ENCODE peak calls at places on chromosomes 4 and X, in seven cellular contexts. P, U, O, S, K, C and M are unnamed samples.

GRCh38 chr4:3710451-3711182 is 55.6 kb upstream of the ADRA2C start:
- DNase-seq in K (no peak), S (peak), P (peak), O (no peak), U (no peak), C (no peak), M (peak)

GRCh38 chr4:39706334-39706733 is 8.4 kb downstream of the UBE2K start:
- DNase-seq in C (no peak), O (no peak), K (no peak), U (peak), P (no peak), S (no peak), M (no peak)

GRCh38 chr4:115110191-115111166 is 2.9 kb downstream of the NDST4 start:
- DNase-seq in C (no peak), S (no peak), K (no peak), O (no peak), U (peak), P (no peak), M (no peak)

GRCh38 chr4:139642364-139642763 is 23.3 kb upstream of the MGST2 start:
- DNase-seq in U (peak), C (no peak), O (no peak), K (no peak), S (no peak), P (no peak), M (no peak)

GRCh38 chr4:42768125-42768748 is 111.3 kb upstream of the ATP8A1 start:
- DNase-seq in U (no peak), S (no peak), K (peak), O (no peak), C (no peak), P (no peak), M (no peak)

GRCh38 chrX:57771689-57772088 is 91.6 kb upstream of the NLRP2B start:
- DNase-seq in O (no peak), K (no peak), S (no peak), C (no peak), P (no peak), U (peak), M (no peak)

GRCh38 chr4:823761-824460 is 2.0 kb downstream of the CPLX1 start:
- DNase-seq in P (no peak), U (no peak), O (no peak), K (peak), C (no peak), S (peak), M (peak)

GRCh38 chr4:1172228-1172851 is at the start of gene SPON2:
- DNase-seq in C (peak), O (no peak), P (no peak), U (no peak), K (peak), S (peak), M (peak)

GRCh38 chrX:40273356-40274050 is 175.7 kb upstream of the BCOR start:
- DNase-seq in P (no peak), S (no peak), K (no peak), U (no peak), C (no peak), O (no peak), M (no peak)

GRCh38 chr4:172134536-172134935 is 321.3 kb downstream of the GALNTL6 start:
- DNase-seq in P (no peak), K (no peak), S (no peak), C (no peak), O (no peak), U (peak), M (no peak)

GRCh38 chr4:37867102-37867501 is 23.8 kb upstream of the TBC1D1 start:
- DNase-seq in K (no peak), O (no peak), U (no peak), S (no peak), C (no peak), P (no peak), M (no peak)

GRCh38 chrX:106935175-106935574 is 15.0 kb downstream of the CLDN2 start:
- DNase-seq in C (no peak), K (no peak), S (no peak), U (no peak), O (no peak), P (no peak), M (no peak)

GRCh38 chr4:88858752-88859151 is 161.1 kb upstream of the NAP1L5 start:
- DNase-seq in P (no peak), O (no peak), K (no peak), C (no peak), S (no peak), U (no peak), M (no peak)

GRCh38 chr4:33272722-33273121 is 2552.6 kb downstream of the PCDH7 start:
- DNase-seq in O (no peak), C (no peak), P (no peak), U (no peak), S (no peak), K (no peak), M (no peak)

GRCh38 chrX:130082244-130083106 is 27.8 kb downstream of the ELF4 start:
- DNase-seq in S (peak), U (no peak), C (peak), K (no peak), O (peak), P (peak), M (peak)

GRCh38 chrX:118216488-118216887 is 99.9 kb upstream of the KLHL13 start:
- DNase-seq in U (no peak), P (no peak), S (no peak), C (no peak), O (no peak), K (no peak), M (no peak)

GRCh38 chrX:101417981-101418841 is 10.2 kb downstream of the HNRNPH2 start:
- DNase-seq in P (peak), O (no peak), C (peak), U (no peak), K (peak), S (peak), M (peak)

GRCh38 chr4:128979934-128980333 is 113.4 kb downstream of the SCLT1 start:
- DNase-seq in U (peak), S (no peak), P (no peak), O (no peak), C (no peak), K (no peak), M (no peak)

GRCh38 chrX:154602226-154602625 is 16.9 kb downstream of the CTAG1B start:
- DNase-seq in S (no peak), K (no peak), U (no peak), C (peak), P (no peak), O (no peak), M (no peak)

GRCh38 chr4:138392751-138393308 is 150.7 kb upstream of the SLC7A11 start:
- DNase-seq in C (no peak), U (no peak), O (no peak), S (no peak), P (no peak), K (no peak), M (no peak)

GRCh38 chr4:11367371-11367770 is 61.3 kb downstream of the HS3ST1 start:
- DNase-seq in U (no peak), C (peak), P (no peak), O (no peak), K (no peak), S (no peak), M (no peak)

GRCh38 chr4:74805601-74806000 is 11.3 kb upstream of the BTC start:
- DNase-seq in K (peak), C (no peak), U (peak), S (no peak), O (no peak), P (no peak), M (no peak)

GRCh38 chrX:77431227-77431626 is 16.0 kb upstream of the FGF16 start:
- DNase-seq in U (no peak), K (peak), S (no peak), O (no peak), C (no peak), P (no peak), M (peak)

GRCh38 chr4:139030614-139031235 is 15.1 kb downstream of the NOCT start:
- DNase-seq in P (peak), S (no peak), K (peak), O (peak), U (peak), C (peak), M (no peak)

GRCh38 chr4:2965262-2965661 is 1.9 kb downstream of the GRK4 start:
- DNase-seq in P (no peak), O (no peak), C (no peak), S (no peak), U (no peak), K (no peak), M (no peak)

GRCh38 chrX:34654939-34655338 is 2.1 kb downstream of the TMEM47 start:
- DNase-seq in C (no peak), K (peak), O (no peak), P (no peak), U (no peak), S (no peak), M (no peak)

GRCh38 chr4:170675568-170676262 is 586.0 kb upstream of the AADAT start:
- DNase-seq in S (no peak), C (no peak), P (no peak), U (peak), K (no peak), O (no peak), M (no peak)

GRCh38 chrX:119266364-119266995 is 30.4 kb downstream of the PGRMC1 start:
- DNase-seq in O (no peak), S (no peak), U (no peak), C (no peak), P (no peak), K (peak), M (no peak)

GRCh38 chrX:3129256-3129655 is 88.0 kb downstream of the ARSF start:
- DNase-seq in K (no peak), O (no peak), U (peak), C (no peak), S (no peak), P (no peak), M (no peak)

GRCh38 chr4:65669008-65669971 is 999 bp downstream of the EPHA5 start:
- DNase-seq in U (no peak), O (no peak), C (no peak), P (no peak), K (peak), S (peak), M (peak)

GRCh38 chrX:101287402-101287801 is 3.7 kb downstream of the TAF7L start:
- DNase-seq in U (peak), O (no peak), C (no peak), P (no peak), K (peak), S (no peak), M (no peak)

GRCh38 chr4:20839957-20840356 is 139.7 kb downstream of the PACRGL start:
- DNase-seq in O (no peak), C (no peak), P (no peak), S (no peak), U (peak), K (no peak), M (no peak)

GRCh38 chr4:88010921-88011320 is 3.5 kb downstream of the PKD2 start:
- DNase-seq in S (no peak), U (no peak), K (no peak), C (no peak), O (no peak), P (no peak), M (no peak)

GRCh38 chrX:53356186-53356585 is 66.3 kb downstream of the SMC1A start:
- DNase-seq in S (no peak), O (peak), U (peak), K (peak), C (no peak), P (no peak), M (no peak)

GRCh38 chr4:129446074-129446473 is 350.1 kb downstream of the C4orf33 start:
- DNase-seq in C (no peak), S (peak), K (peak), P (no peak), O (no peak), U (no peak), M (no peak)

GRCh38 chr4:66926687-66927086 is 618.6 kb downstream of the CENPC start:
- DNase-seq in O (no peak), S (no peak), U (no peak), K (peak), C (no peak), P (no peak), M (no peak)
- TF ChIP-seq CTCF in O (no peak), S (no peak), U (no peak), K (peak), C (no peak), P (no peak), M (no peak)

DNA sequence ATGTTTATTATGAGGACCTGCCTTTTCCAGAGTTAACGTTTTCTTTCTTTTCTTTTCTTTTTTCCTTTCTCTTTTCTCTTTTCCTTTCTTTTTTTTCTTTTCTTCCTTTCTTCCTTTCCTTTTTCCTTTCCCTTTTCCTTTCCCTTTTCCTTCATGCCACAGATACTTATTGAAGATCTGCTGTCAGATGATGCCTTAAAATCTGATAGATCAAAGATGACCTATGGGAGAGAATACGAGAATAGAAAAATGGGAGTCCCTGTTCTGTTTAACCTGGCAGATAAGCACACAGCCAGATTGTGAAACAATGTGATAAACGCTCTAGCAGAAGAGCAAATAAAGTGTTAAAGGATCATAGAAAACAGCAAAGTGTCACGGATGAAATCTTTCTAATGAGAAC is 38.9 kb downstream of the AFF1 start:
- DNase-seq in O (no peak), C (no peak), U (no peak), P (no peak), K (no peak), S (no peak), M (no peak)
- TF ChIP-seq CTCF in O (no peak), C (no peak), U (no peak), P (no peak), K (no peak), S (no peak), M (no peak)

GRCh38 chr4:82124365-82124764 is 249.4 kb downstream of the HNRNPD start:
- DNase-seq in C (no peak), O (no peak), P (no peak), S (no peak), K (no peak), U (peak), M (no peak)

GRCh38 chr4:82125170-82125862 is 248.5 kb downstream of the HNRNPD start:
- DNase-seq in S (no peak), C (no peak), O (no peak), K (no peak), P (no peak), U (no peak), M (no peak)

GRCh38 chr4:82126641-82127040 is 247.2 kb downstream of the HNRNPD start:
- DNase-seq in K (no peak), C (no peak), S (no peak), P (no peak), O (no peak), U (no peak), M (no peak)

GRCh38 chr4:82125863-82126297 is 247.9 kb downstream of the HNRNPD start:
- DNase-seq in C (no peak), U (no peak), S (no peak), O (no peak), P (no peak), K (no peak), M (no peak)

GRCh38 chr4:82123934-82124333 is 249.9 kb downstream of the HNRNPD start:
- DNase-seq in U (no peak), P (peak), K (peak), S (no peak), O (no peak), C (no peak), M (no peak)
- TF ChIP-seq CTCF in U (no peak), P (no peak), K (peak), S (no peak), O (peak), C (no peak), M (no peak)

DNA sequence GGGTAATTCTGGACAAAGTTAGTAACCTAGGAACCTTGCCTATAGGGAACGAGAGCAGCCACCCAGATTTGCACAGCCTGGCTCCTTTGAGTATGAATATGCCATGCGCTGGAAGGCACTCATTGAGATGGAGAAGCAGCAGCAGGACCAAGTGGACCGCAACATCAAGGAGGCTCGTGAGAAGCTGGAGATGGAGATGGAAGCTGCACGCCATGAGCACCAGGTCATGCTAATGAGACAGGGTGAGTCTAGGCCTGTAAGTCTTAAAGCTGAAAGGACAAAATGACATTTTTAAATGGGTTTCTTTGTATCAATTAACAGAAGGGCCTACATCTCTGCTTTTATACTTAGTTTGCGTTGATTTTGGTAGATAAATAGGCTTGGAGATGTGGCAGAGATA is 4.7 kb upstream of the ITGB1BP2 start:
- DNase-seq in S (no peak), P (no peak), K (no peak), U (no peak), C (no peak), O (no peak), M (no peak)
- TF ChIP-seq CTCF in S (no peak), P (no peak), K (no peak), U (no peak), C (no peak), O (no peak), M (no peak)

GRCh38 chrX:141879616-141880015 is 24.1 kb upstream of the MAGEC1 start:
- DNase-seq in U (no peak), C (no peak), O (no peak), K (peak), P (no peak), S (no peak), M (no peak)
- TF ChIP-seq CTCF in U (no peak), C (no peak), O (no peak), K (peak), P (no peak), S (no peak), M (no peak)

GRCh38 chrX:14528629-14529287 is 578 bp upstream of the GLRA2 start:
- DNase-seq in C (peak), P (peak), U (peak), S (no peak), K (peak), O (peak), M (peak)
- TF ChIP-seq CTCF in C (no peak), P (no peak), U (peak), S (peak), K (peak), O (no peak), M (peak)